ENCODE peak calls at places on chromosomes 3 and 15, in five cellular contexts. Y is stimulated activated CD8-positive, alpha-beta memory T cell treated with anti-CD3 and anti-CD28 coated beads, Interleukin-12 subunit alpha, Interleukin-12 subunit beta, amount 100 ng/mL, for 4 hours; A is KG1; G is GM03348; H is AG09309. D is an unnamed sample.

GRCh38 chr3:28039829-28040228 is 201.6 kb upstream of the CMC1 start:
- DNase-seq in Y (no peak), A (no peak), G (no peak), H (no peak), D (no peak)

GRCh38 chr3:157073810-157074209 is 86.1 kb downstream of the CCNL1 start:
- DNase-seq in Y (no peak), A (no peak), G (peak), H (peak), D (no peak)

GRCh38 chr3:58560771-58561311 is 16.4 kb downstream of the FAM107A start:
- DNase-seq in Y (no peak), A (no peak), G (peak), H (peak), D (no peak)

GRCh38 chr3:14606663-14607339 is 44.8 kb upstream of the CCDC174 start:
- DNase-seq in Y (no peak), A (no peak), G (no peak), H (no peak), D (no peak)

GRCh38 chr3:15120986-15121385 is 22.0 kb upstream of the RBSN start:
- DNase-seq in Y (no peak), A (no peak), G (no peak), H (no peak), D (no peak)

GRCh38 chr3:35200056-35200455 is 439.3 kb upstream of the ARPP21 start:
- DNase-seq in Y (no peak), A (no peak), G (no peak), H (no peak), D (no peak)

GRCh38 chr15:40310001-40310959 is 2.5 kb upstream of the PLCB2 start:
- DNase-seq in Y (peak), A (peak), G (peak), H (no peak), D (no peak)

GRCh38 chr3:71469131-71469430 is 114.4 kb downstream of the FOXP1 start:
- DNase-seq in Y (no peak), A (no peak), G (no peak), H (no peak), D (no peak)

GRCh38 chr15:41940441-41940857 is 31.9 kb downstream of the EHD4 start:
- DNase-seq in Y (peak), A (no peak), G (peak), H (no peak), D (no peak)

GRCh38 chr3:38029400-38030125 is at the start of gene PLCD1:
- DNase-seq in Y (no peak), A (no peak), G (peak), H (no peak), D (peak)

GRCh38 chr3:126288314-126288713 is 68.9 kb downstream of the KLF15 start:
- DNase-seq in Y (no peak), A (no peak), G (no peak), H (no peak), D (peak)

GRCh38 chr3:121970047-121970446 is 52.0 kb downstream of the ILDR1 start:
- DNase-seq in Y (no peak), A (no peak), G (no peak), H (peak), D (no peak)

GRCh38 chr3:31980530-31981205 is 394 bp downstream of the OSBPL10 start:
- DNase-seq in Y (no peak), A (no peak), G (peak), H (no peak), D (peak)

GRCh38 chr3:21551019-21551418 is 200.0 kb downstream of the ZNF385D start:
- DNase-seq in Y (no peak), A (no peak), G (no peak), H (no peak), D (no peak)

GRCh38 chr3:13714251-13714916 is 165.5 kb downstream of the FBLN2 start:
- DNase-seq in Y (no peak), A (no peak), G (no peak), H (no peak), D (peak)